ENCODE peak calls at places on chromosomes 16 and 17, in six cellular contexts. Q, N, H, B, C and P are unnamed samples. For H3K27me3 and H3K36me3, the result is how much of the 10 kb centered on the place peaks cover.

GRCh38 chr17:55549140-55549539 is 37.9 kb upstream of the SMIM36 start:
- DNase-seq in B (no peak), H (no peak), N (no peak), Q (peak), C (no peak), P (no peak)

GRCh38 chr17:62093188-62094155 is 28.4 kb upstream of the MED13 start:
- DNase-seq in Q (no peak), H (peak), C (peak), N (no peak), B (no peak), P (peak)

GRCh38 chr17:77453613-77454559 is 313.1 kb downstream of the SEC14L1 start:
- DNase-seq in C (no peak), N (peak), H (no peak), B (peak), Q (no peak), P (no peak)

GRCh38 chr17:81094744-81095607 is 60.0 kb downstream of the BAIAP2 start:
- DNase-seq in B (peak), H (peak), N (peak), Q (peak), C (peak), P (peak)

GRCh38 chr16:56911771-56912541 is 20.0 kb upstream of the HERPUD1 start:
- DNase-seq in C (no peak), H (no peak), B (no peak), N (peak), Q (peak), P (peak)

GRCh38 chr17:50865060-50865867 is 890 bp downstream of the TOB1 start:
- DNase-seq in Q (peak), H (peak), B (peak), N (peak), C (peak), P (peak)

GRCh38 chr17:5000237-5000639 is 2.5 kb downstream of the KIF1C start:
- DNase-seq in Q (no peak), N (peak), B (no peak), H (no peak), C (no peak), P (no peak)

GRCh38 chr17:21742326-21742725 is 50.0 kb downstream of the KCNJ18 start:
- DNase-seq in B (no peak), N (no peak), C (no peak), H (no peak), Q (no peak), P (no peak)

GRCh38 chr17:11366451-11366850 is 125.4 kb downstream of the SHISA6 start:
- DNase-seq in B (no peak), C (no peak), Q (no peak), H (no peak), N (no peak), P (no peak)

GRCh38 chr16:54734156-54734555 is 196.5 kb upstream of the IRX5 start:
- DNase-seq in N (no peak), C (no peak), B (no peak), Q (no peak), H (no peak), P (no peak)

GRCh38 chr17:7885357-7886226 is 3.0 kb upstream of the CHD3 start:
- DNase-seq in N (peak), B (peak), C (peak), H (peak), Q (peak), P (peak)

GRCh38 chr16:71537643-71538042 is 11.4 kb downstream of the CHST4 start:
- DNase-seq in C (peak), B (peak), H (peak), Q (peak), N (peak), P (no peak)

GRCh38 chr16:69329369-69330285 is 761 bp downstream of the PDF start:
- DNase-seq in C (peak), Q (peak), H (no peak), B (no peak), N (peak), P (no peak)

GRCh38 chr17:29585080-29585751 is 4.2 kb downstream of the GIT1 start:
- DNase-seq in C (no peak), Q (no peak), N (no peak), B (no peak), H (peak), P (no peak)

GRCh38 chr17:78645421-78646295 is 68.5 kb upstream of the DNAH17 start:
- DNase-seq in Q (no peak), B (no peak), C (peak), H (peak), N (peak), P (no peak)

GRCh38 chr16:26316683-26317464 is 625.1 kb downstream of the HS3ST4 start:
- DNase-seq in H (no peak), B (peak), Q (peak), N (no peak), C (no peak), P (no peak)

GRCh38 chr17:77410470-77410869 is 269.7 kb downstream of the SEC14L1 start:
- DNase-seq in N (no peak), C (no peak), Q (no peak), H (no peak), B (no peak), P (no peak)

GRCh38 chr17:47957591-47958490 is at the start of gene PRR15L:
- DNase-seq in N (peak), B (no peak), H (no peak), C (no peak), Q (no peak), P (no peak)

GRCh38 chr16:86495756-86496261 is 14.5 kb upstream of the FOXF1 start:
- DNase-seq in N (no peak), Q (peak), H (no peak), B (no peak), C (no peak), P (no peak)
- H3K27me3 ChIP-seq in N (half or more), Q (half or more), H (half or more), B (under half), C (under half), P (under half)

GRCh38 chr16:518858-519257 is 8.7 kb upstream of the CAPN15 start:
- DNase-seq in B (no peak), Q (no peak), N (no peak), C (no peak), H (no peak), P (no peak)

GRCh38 chr16:521381-522210 is 5.9 kb upstream of the CAPN15 start:
- DNase-seq in C (no peak), B (no peak), N (peak), H (no peak), Q (no peak), P (no peak)

GRCh38 chr16:520847-521246 is 6.7 kb upstream of the CAPN15 start:
- DNase-seq in Q (no peak), C (no peak), H (no peak), N (no peak), B (no peak), P (no peak)

GRCh38 chr16:519841-520687 is 7.4 kb upstream of the CAPN15 start:
- DNase-seq in Q (no peak), C (no peak), N (no peak), B (no peak), H (no peak), P (no peak)

DNA sequence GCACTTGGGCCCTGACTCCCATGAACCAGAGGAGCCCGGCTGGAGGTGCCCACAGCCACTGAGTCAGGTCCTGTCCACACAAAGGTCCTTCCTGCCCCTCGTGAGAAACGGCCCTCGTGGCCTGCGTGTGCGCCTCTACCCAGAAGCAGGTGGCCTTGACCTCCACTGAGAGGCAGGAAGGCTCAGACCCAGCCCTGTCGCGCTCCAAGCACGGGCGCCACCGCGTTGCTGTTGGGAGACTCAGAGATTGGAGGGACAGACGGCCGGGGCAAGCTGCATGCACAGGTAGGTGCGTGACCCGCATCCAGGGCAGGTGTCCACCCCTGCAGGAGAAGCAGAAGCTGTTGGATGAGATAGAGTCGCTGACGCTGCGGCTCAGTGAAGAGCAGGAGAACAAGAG is 8.1 kb upstream of the CAPN15 start:
- DNase-seq in C (no peak), H (no peak), B (no peak), Q (no peak), N (no peak), P (no peak)
- H3K36me3 ChIP-seq in C (under half), H (under half), B (half or more), Q (under half), N (under half), P (under half)

GRCh38 chr17:27798376-27798775 is 2.0 kb downstream of the NOS2 start:
- DNase-seq in C (no peak), H (no peak), Q (no peak), N (no peak), B (no peak), P (no peak)
- H3K27me3 ChIP-seq in C (under half), H (under half), Q (under half), N (under half), B (under half), P (under half)

DNA sequence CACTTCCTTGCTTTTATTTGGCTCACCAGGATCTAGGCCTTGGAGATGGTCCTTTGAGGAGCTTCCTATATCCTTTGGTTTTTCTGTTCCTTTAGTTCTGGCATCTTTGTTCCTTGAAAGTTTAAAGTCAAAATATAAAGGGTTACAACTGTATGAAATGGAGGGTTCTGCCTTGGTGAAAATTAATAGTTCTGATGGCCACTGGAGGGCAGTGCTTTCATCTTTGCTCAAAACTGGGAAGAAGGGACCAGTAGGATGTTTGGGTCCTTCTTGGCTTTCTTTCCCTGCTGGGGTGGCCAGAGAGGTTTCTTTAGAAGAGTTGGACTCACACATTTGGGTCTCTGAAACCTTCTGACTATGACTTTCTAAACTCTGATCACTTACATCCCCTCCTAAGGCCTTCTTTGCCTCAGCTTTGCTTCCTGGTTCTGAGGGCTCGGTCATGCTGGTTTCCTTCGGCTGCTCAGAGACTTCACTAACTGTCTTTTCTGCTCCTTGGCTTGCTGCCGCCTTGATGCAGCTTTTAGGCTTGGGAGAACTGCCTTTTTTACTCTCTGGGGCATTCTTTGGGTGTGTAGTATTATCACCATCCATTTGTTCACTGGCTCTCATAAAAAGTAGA is 10.9 kb upstream of the ITGA2B start:
- DNase-seq in B (no peak), Q (peak), N (no peak), H (no peak), C (peak), P (no peak)
- H3K36me3 ChIP-seq in B (half or more), Q (under half), N (under half), H (under half), C (under half), P (half or more)

GRCh38 chr16:73025111-73025505 is 22.8 kb downstream of the ZFHX3 start:
- DNase-seq in H (no peak), B (no peak), Q (no peak), C (peak), N (no peak), P (peak)

GRCh38 chr16:73025506-73026131 is 22.3 kb downstream of the ZFHX3 start:
- DNase-seq in N (no peak), Q (no peak), H (no peak), B (no peak), C (peak), P (peak)

GRCh38 chr16:73023320-73023719 is 24.6 kb downstream of the ZFHX3 start:
- DNase-seq in B (no peak), C (no peak), H (no peak), Q (no peak), N (no peak), P (no peak)

GRCh38 chr16:73023752-73024570 is 24.0 kb downstream of the ZFHX3 start:
- DNase-seq in H (no peak), Q (no peak), N (no peak), B (no peak), C (no peak), P (no peak)

DNA sequence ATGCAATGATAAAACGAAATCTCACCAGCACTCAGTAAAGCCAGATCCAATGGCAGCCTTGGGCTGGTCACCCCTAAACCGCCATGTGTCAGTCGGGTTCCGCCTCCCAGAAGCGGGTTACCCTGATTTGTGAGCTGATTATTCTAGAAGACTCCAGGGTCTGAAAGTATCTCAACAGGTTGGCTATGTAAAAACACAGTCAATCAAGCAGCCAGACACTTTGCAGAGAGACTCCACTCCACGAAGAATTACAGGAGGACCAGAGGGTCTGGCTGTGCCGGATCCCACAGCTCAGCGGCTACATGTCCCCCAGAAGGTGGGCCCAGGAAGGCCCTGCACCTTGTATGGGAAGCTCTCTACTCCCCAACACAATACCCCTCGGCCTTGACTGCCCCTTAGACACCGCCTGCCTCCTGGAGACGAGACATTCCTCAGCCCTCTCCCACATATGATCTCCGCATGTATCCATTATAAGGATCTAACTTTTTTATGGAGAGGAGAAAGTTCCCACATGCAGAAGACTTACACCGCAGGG is 23.3 kb downstream of the ZFHX3 start:
- DNase-seq in C (no peak), H (no peak), Q (no peak), B (no peak), N (no peak), P (no peak)
- H3K27me3 ChIP-seq in C (under half), H (under half), Q (half or more), B (under half), N (under half), P (under half)

GRCh38 chr17:16037636-16038035 is 38.0 kb downstream of the TTC19 start:
- DNase-seq in B (no peak), Q (no peak), C (no peak), N (no peak), H (no peak), P (no peak)

GRCh38 chr17:16040710-16041251 is 41.2 kb downstream of the TTC19 start:
- DNase-seq in C (peak), H (peak), N (peak), B (no peak), Q (no peak), P (peak)

GRCh38 chr17:16033729-16034349 is 34.2 kb downstream of the TTC19 start:
- DNase-seq in Q (no peak), N (no peak), B (no peak), H (no peak), C (no peak), P (no peak)

DNA sequence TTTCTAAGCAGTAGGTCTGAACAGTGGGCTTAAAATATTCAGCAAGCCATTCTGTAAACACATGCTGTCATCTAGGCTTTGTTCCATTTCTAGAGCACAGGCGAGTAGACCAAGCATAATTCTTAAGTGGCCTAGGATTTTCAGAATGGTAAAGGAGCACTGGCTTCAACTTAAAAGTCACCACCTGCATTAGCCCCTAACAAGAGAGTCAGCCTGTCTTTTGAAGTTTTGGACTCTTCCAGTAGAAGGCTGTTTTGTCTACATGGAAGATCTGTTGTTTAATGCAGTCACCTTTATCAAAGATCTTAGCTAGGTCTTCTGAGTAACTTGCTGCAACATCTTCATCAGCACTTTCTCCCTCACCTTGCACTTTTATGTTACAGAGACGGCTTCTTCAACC is 36.6 kb downstream of the TTC19 start:
- DNase-seq in B (no peak), Q (no peak), H (no peak), C (no peak), N (no peak), P (no peak)
- H3K36me3 ChIP-seq in B (half or more), Q (under half), H (under half), C (under half), N (under half), P (under half)

DNA sequence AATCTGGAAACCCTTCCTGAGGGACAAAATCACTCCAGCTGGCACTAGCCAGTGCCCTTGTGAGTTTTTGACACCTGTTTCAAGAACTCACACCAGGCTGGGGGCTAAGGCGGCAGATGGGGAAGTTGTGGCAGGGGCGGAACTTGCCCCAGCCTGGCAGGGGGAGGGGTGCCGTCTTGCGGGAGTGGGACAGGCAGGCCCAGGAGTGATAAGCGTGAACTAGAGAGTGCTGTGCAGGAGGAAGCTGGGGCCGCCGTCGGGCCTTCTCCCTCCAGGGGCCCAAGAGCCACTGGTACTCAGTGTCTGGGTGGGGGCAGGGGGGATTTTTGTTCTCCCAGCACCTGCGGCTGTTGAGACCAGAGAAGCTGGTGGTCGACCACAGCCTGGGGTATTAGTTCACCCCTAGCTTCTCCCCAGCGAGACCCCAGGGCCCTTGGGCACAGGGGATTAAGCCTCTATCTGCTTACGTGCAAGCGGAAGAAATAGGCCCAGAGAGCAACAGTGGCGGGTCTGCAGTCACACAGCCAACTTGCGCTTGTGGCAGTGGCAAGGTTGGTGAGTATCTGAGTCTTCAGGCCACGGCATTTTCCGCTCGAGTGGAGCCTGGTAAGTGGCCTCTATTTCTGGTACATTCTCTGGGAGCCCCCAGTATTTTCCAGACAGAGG is 40.1 kb upstream of the PLCG2 start:
- DNase-seq in N (peak), H (peak), B (no peak), Q (no peak), C (no peak), P (no peak)
- H3K27me3 ChIP-seq in N (under half), H (under half), B (under half), Q (under half), C (under half), P (under half)

DNA sequence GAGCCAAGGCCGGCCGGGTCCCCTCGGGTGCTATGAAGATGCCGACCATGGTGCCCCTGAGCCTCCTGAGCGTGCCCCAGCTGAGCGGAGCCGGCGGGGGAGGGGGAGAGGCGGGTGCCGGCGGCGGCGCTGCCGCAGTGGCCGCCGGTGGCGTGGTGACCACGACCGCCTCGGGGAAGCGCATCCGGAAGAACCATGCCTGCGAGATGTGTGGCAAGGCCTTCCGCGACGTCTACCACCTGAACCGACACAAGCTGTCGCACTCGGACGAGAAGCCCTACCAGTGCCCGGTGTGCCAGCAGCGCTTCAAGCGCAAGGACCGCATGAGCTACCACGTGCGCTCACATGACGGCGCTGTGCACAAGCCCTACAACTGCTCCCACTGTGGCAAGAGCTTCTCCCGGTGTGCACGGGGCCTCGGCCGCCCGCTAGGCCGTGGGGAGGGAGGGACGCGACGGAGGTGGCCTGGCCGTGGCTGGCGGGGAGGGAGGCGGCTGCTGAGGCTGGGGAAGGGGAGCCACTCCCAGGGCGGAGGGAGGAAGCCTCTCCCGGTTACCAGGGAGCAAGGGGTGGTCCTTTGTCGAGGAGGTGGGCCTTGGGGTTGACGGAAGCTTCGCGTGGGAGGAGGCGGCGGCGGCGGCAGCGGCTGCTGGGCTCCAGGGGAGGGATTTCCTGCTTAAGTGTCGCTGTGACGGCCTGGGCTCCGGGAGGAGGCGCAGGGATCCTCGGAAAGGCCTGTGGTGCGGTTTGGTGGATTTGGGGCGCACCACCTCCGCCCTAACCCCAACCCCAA is 1.3 kb downstream of the MAZ start:
- DNase-seq in N (peak), H (peak), B (peak), C (peak), Q (peak), P (peak)
- H3K36me3 ChIP-seq in N (under half), H (under half), B (half or more), C (under half), Q (under half), P (under half)